ENCODE peak calls at places on chromosomes 7 and 10, in six cellular contexts. X is dorsolateral prefrontal cortex, V is B cell, Y is cardiac fibroblast, O is GM12878, Q is astrocyte of the spinal cord. N is an unnamed sample.

GRCh38 chr7:66556177-66556548 is 72.5 kb upstream of the KCTD7 start:
- DNase-seq in X (no peak), V (peak), Y (no peak), O (no peak), Q (no peak), N (no peak)

GRCh38 chr10:18618995-18619394 is 32.4 kb downstream of the NSUN6 start:
- DNase-seq in X (no peak), V (no peak), Y (peak), O (no peak), Q (peak), N (no peak)

GRCh38 chr10:25338271-25338670 is 163.5 kb downstream of the GPR158 start:
- DNase-seq in X (no peak), V (no peak), Y (no peak), O (no peak), Q (no peak), N (no peak)

GRCh38 chr10:116849271-116850057 is at the start of gene ENO4:
- DNase-seq in X (peak), V (peak), Y (peak), O (peak), Q (peak), N (no peak)

GRCh38 chr7:118794419-118794818 is 569.9 kb downstream of the ANKRD7 start:
- DNase-seq in X (no peak), V (no peak), Y (no peak), O (no peak), Q (no peak), N (no peak)

GRCh38 chr10:80664071-80664680 is 126.5 kb downstream of the SH2D4B start:
- DNase-seq in X (peak), V (peak), Y (peak), O (no peak), Q (peak), N (peak)

GRCh38 chr7:87342231-87342630 is 3.2 kb upstream of the CROT start:
- DNase-seq in X (no peak), V (no peak), Y (no peak), O (no peak), Q (peak), N (no peak)

GRCh38 chr10:103855852-103856496 is 598 bp upstream of the SH3PXD2A start:
- DNase-seq in X (no peak), V (no peak), Y (no peak), O (no peak), Q (no peak), N (no peak)

GRCh38 chr7:31875424-31875823 is 188.4 kb downstream of the PPP1R17 start:
- DNase-seq in X (no peak), V (no peak), Y (peak), O (no peak), Q (no peak), N (no peak)

GRCh38 chr7:44581426-44581906 is 565 bp downstream of the TMED4 start:
- DNase-seq in X (no peak), V (peak), Y (no peak), O (no peak), Q (no peak), N (no peak)

GRCh38 chr10:131450220-131450765 is 138.8 kb upstream of the TCERG1L start:
- DNase-seq in X (no peak), V (no peak), Y (no peak), O (no peak), Q (no peak), N (no peak)
- TF ChIP-seq CTCF in X (no peak), V (no peak), Y (no peak), O (no peak), Q (no peak), N (no peak)

GRCh38 chr7:82605247-82605864 is 161.8 kb upstream of the CACNA2D1 start:
- DNase-seq in X (no peak), V (no peak), Y (peak), O (no peak), Q (peak), N (no peak)
- TF ChIP-seq CTCF in X (peak), V (peak), Y (peak), O (peak), Q (peak), N (peak)

GRCh38 chr10:102714621-102715455 is at the start of gene SFXN2:
- DNase-seq in X (no peak), V (peak), Y (no peak), O (no peak), Q (no peak), N (peak)

GRCh38 chr10:102713814-102714620 is at the start of gene ARL3:
- DNase-seq in X (peak), V (peak), Y (peak), O (peak), Q (peak), N (peak)

GRCh38 chr10:102712089-102712488 is 2.1 kb downstream of the ARL3 start:
- DNase-seq in X (no peak), V (no peak), Y (no peak), O (no peak), Q (no peak), N (no peak)

GRCh38 chr10:102712843-102713242 is 1.4 kb downstream of the ARL3 start:
- DNase-seq in X (no peak), V (no peak), Y (no peak), O (no peak), Q (no peak), N (no peak)

DNA sequence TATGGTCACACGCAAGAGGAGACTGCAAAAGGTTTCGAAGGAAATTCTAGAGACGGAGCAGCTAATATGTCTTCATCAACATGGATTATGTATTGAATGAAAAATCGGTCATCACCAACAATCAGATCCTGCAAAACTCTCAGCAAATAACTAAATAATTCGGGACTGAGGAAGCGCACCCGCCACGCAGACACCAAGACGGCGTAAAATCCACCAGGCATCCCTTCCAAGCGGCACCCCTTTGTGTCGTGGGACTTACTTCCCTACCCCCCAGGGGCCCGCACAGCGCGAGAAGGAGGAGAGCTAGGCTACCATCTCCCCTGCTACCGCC is 749 bp downstream of the ARL3 start:
- DNase-seq in X (no peak), V (peak), Y (no peak), O (no peak), Q (no peak), N (peak)
- TF ChIP-seq CTCF in X (peak), V (no peak), Y (peak), O (no peak), Q (peak), N (no peak)

DNA sequence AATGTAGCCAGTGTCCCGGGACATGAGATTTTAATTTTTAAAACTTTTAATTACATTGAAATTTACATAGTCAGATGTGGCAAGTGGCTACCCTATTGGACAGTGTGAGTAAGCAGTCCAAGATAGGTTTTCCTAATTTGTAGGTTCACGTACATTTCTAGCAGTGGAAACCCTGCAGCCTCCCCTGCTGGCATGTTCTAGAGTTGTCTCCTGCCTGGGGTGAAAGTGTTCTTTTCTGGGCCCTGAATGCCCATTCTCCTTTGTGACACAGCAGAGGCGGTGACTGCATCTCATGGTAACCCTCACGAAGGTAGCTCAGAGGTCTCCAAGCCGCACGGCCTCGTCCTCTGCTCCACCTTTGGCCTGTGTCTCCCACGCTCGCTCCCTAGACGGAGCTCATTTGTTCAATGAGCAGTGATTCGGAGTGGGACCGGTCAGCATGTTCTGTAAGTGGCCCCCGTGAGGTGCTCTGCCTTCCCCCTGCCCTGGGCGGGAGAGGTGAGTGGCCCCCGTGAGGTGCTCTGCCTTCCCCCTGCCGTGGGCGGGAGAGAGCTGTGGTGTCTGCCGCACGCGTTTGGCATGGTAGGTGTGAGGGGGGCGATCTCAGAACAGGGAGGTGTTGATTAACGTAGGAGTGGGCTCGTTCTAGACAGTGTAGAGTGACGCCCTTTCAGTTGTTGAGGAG is 18.0 kb downstream of the WDR37 start:
- DNase-seq in X (no peak), V (no peak), Y (no peak), O (no peak), Q (no peak), N (no peak)
- TF ChIP-seq CTCF in X (no peak), V (no peak), Y (no peak), O (peak), Q (peak), N (no peak)

DNA sequence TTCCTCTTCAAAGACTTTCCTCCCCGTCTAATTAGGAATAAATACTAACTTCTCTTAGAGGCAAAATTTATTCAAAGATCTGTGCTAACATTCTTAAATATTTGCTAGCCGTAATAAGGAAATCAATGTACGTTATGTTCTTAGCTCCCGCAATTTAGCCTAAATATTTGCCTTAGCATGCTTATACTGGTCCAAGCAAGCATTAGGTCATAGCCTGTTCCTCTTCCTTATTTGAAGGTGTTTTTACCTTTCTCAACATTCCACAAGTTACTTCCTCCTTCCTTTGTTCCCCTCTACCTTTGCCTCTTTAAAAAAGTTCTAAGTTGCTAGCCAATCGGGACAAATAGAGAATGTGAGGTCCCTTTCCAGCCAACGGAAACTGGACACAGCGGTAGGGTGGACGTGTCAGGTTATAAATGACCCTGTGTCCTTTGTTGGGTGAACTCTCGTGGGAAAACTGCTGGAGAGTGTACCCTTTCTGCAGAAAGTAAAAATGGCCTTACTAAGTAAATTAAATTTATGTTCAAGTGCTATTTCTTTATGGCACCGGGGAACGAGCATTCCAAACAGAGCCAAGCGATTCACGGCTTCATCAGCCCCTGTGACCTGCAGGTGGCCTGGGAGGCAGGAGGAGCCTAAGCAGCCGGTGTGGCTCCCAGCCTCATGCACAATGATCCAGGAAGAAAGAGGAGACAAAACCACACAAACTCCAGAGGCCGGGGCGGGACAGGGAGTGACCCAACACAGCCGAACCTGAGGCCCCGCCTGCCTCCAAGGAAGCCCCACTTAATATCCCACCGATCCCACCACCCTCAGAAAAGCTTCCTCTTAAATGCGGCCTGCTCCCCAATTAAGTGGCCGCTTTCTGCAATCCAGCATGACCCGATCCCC is 67.0 kb downstream of the ZRANB1 start:
- DNase-seq in X (peak), V (no peak), Y (no peak), O (no peak), Q (no peak), N (no peak)
- TF ChIP-seq CTCF in X (no peak), V (no peak), Y (no peak), O (no peak), Q (no peak), N (no peak)

GRCh38 chr10:63798599-63799498 is 277.6 kb downstream of the REEP3 start:
- DNase-seq in X (no peak), V (no peak), Y (peak), O (no peak), Q (peak), N (no peak)
- TF ChIP-seq CTCF in X (no peak), V (no peak), Y (peak), O (no peak), Q (peak), N (no peak)

N was measured in CD14-positive monocyte.